ENCODE peak calls at places on chromosomes 5 and 9, in four cellular contexts. K, N, V and S are unnamed samples.

GRCh38 chr5:164578401-164578800 is 1073.0 kb downstream of the MAT2B start:
- DNase-seq in K (no peak), N (no peak), V (no peak), S (no peak)

GRCh38 chr9:100170085-100170484 is 71.0 kb downstream of the INVS start:
- DNase-seq in K (no peak), N (no peak), V (no peak), S (peak; percentile 43)

GRCh38 chr5:168377525-168377924 is 86.1 kb downstream of the WWC1 start:
- DNase-seq in K (no peak), N (peak; percentile 4), V (no peak), S (no peak)

GRCh38 chr9:124795881-124796415 is 19.0 kb downstream of the OLFML2A start:
- DNase-seq in K (no peak), N (no peak), V (no peak), S (no peak)

GRCh38 chr5:42502613-42503470 is 79.6 kb downstream of the GHR start:
- DNase-seq in K (no peak), N (no peak), V (no peak), S (no peak)

GRCh38 chr9:116546711-116547581 is 140.2 kb upstream of the TRIM32 start:
- DNase-seq in K (peak; percentile 65), N (no peak), V (no peak), S (peak; percentile 48)

GRCh38 chr9:84699897-84700395 is 30.4 kb downstream of the NTRK2 start:
- DNase-seq in K (no peak), N (no peak), V (no peak), S (no peak)

GRCh38 chr5:51389582-51390463 is 6.6 kb downstream of the ISL1 start:
- DNase-seq in K (no peak), N (no peak), V (no peak), S (no peak)

GRCh38 chr9:35552837-35553236 is 52.2 kb upstream of the TESK1 start:
- DNase-seq in K (no peak), N (no peak), V (no peak), S (peak; percentile 55)

GRCh38 chr5:33209252-33209651 is 231.5 kb upstream of the TARS1 start:
- DNase-seq in K (no peak), N (no peak), V (no peak), S (no peak)

GRCh38 chr9:3508531-3509374 is 17.0 kb downstream of the RFX3 start:
- DNase-seq in K (no peak), N (no peak), V (no peak), S (peak; percentile 37)

GRCh38 chr5:1001406-1002270 is 7.0 kb upstream of the NKD2 start:
- DNase-seq in K (no peak), N (no peak), V (no peak), S (no peak)

GRCh38 chr9:38373679-38374078 is 18.8 kb upstream of the ALDH1B1 start:
- DNase-seq in K (no peak), N (no peak), V (no peak), S (no peak)

GRCh38 chr5:80346055-80346454 is 26.3 kb downstream of the SPZ1 start:
- DNase-seq in K (peak; percentile 28), N (no peak), V (peak; percentile 14), S (no peak)

GRCh38 chr9:8457814-8458213 is 658.2 kb upstream of the DMAC1 start:
- DNase-seq in K (no peak), N (no peak), V (no peak), S (no peak)

GRCh38 chr9:77092536-77092935 is 73.1 kb downstream of the FOXB2 start:
- DNase-seq in K (no peak), N (no peak), V (no peak), S (no peak)

GRCh38 chr5:17132444-17133083 is 84.9 kb upstream of the BASP1 start:
- DNase-seq in K (peak; percentile 48), N (no peak), V (peak; percentile 45), S (peak; percentile 63)

GRCh38 chr5:113147537-113147936 is 170.9 kb downstream of the DCP2 start:
- DNase-seq in K (no peak), N (no peak), V (no peak), S (no peak)

GRCh38 chr5:57948091-57948490 is 465.5 kb upstream of the ACTBL2 start:
- DNase-seq in K (no peak), N (no peak), V (no peak), S (no peak)

GRCh38 chr9:134642385-134643181 is 980 bp downstream of the COL5A1 start:
- DNase-seq in K (peak; percentile 64), N (no peak), V (no peak), S (peak; percentile 91)

GRCh38 chr5:50963647-50964584 is 297.5 kb downstream of the PARP8 start:
- DNase-seq in K (no peak), N (no peak), V (no peak), S (no peak)

GRCh38 chr5:55429707-55430253 is 105.0 kb downstream of the PLPP1 start:
- DNase-seq in K (no peak), N (no peak), V (no peak), S (no peak)

GRCh38 chr9:132989414-132989996 is 11.0 kb downstream of the GFI1B start:
- DNase-seq in K (no peak), N (no peak), V (no peak), S (no peak)

GRCh38 chr9:36328798-36329411 is 70.7 kb upstream of the GNE start:
- DNase-seq in K (peak; percentile 72), N (no peak), V (peak; percentile 51), S (peak; percentile 80)

GRCh38 chr5:111068208-111068607 is 3.3 kb upstream of the TSLP start:
- DNase-seq in K (no peak), N (no peak), V (no peak), S (peak; percentile 64)
- TF ChIP-seq ELK1 in K (no peak), N (no peak), V (no peak), S (no peak)

GRCh38 chr5:171633776-171634470 is 151.7 kb upstream of the SMIM23 start:
- DNase-seq in K (no peak), N (peak; percentile 15), V (no peak), S (no peak)
- H3K27ac ChIP-seq in K (no peak overlapping the region), N (no peak overlapping the region), V (no peak overlapping the region), S (no peak overlapping the region)

GRCh38 chr9:136133191-136133958 is 14.7 kb upstream of the TMEM250 start:
- DNase-seq in K (peak; percentile 73), N (no peak), V (peak; percentile 95), S (no peak)
- TF ChIP-seq ELK1 in K (no peak), N (no peak), V (no peak), S (no peak)

GRCh38 chr5:95824747-95825146 is 2.2 kb upstream of the GLRX start:
- DNase-seq in K (no peak), N (no peak), V (no peak), S (no peak)
- H3K27ac ChIP-seq in K (peak overlapping the region; percentile 94), N (peak overlapping the region; percentile 86), V (no peak overlapping the region), S (peak overlapping the region; percentile 95)

GRCh38 chr9:112348993-112349333 is 15.5 kb upstream of the PTBP3 start:
- DNase-seq in K (no peak), N (no peak), V (no peak), S (no peak)
- TF ChIP-seq ELK1 in K (no peak), N (no peak), V (no peak), S (no peak)

GRCh38 chr5:65834306-65834705 is 92.1 kb upstream of the ERBIN start:
- DNase-seq in K (no peak), N (no peak), V (no peak), S (no peak)
- H3K27ac ChIP-seq in K (no peak overlapping the region), N (no peak overlapping the region), V (no peak overlapping the region), S (no peak overlapping the region)

GRCh38 chr5:72468606-72469005 is 38.6 kb downstream of the ZNF366 start:
- DNase-seq in K (no peak), N (no peak), V (peak; percentile 12), S (no peak)

GRCh38 chr5:72472666-72473422 is 34.4 kb downstream of the ZNF366 start:
- DNase-seq in K (no peak), N (no peak), V (no peak), S (no peak)

GRCh38 chr5:72472031-72472430 is 35.2 kb downstream of the ZNF366 start:
- DNase-seq in K (no peak), N (no peak), V (no peak), S (no peak)

GRCh38 chr5:72467987-72468386 is 39.2 kb downstream of the ZNF366 start:
- DNase-seq in K (no peak), N (no peak), V (no peak), S (peak; percentile 40)

DNA sequence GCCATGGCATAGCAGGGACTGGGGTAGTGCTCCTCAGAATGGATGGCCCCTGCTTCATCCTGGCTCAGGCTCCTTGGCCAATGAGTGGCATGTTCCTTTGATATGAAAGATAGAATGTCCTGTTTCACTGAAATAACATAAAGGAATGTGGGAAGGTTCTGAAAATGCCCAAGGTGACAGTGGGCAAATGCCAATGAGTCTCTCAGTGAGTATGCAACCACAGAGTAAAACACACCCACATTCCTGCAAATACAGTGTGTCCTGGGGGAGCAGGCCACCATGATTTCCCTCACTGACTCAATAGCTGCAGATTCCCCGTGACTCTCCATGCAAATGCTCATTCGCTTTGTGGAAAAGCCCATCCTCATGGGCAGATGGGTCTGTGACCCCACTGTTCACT is 36.4 kb downstream of the ZNF366 start:
- DNase-seq in K (no peak), N (no peak), V (no peak), S (peak; percentile 48)
- TF ChIP-seq ELK1 in K (no peak), N (no peak), V (no peak), S (no peak)